ENCODE peak calls at places on chromosomes 16 and 17, in six cellular contexts. S, D, W, E, R and O are unnamed samples.

GRCh38 chr16:26889751-26890150 is 177.0 kb upstream of the C16orf82 start:
- DNase-seq in S (no peak), D (no peak), W (no peak), E (no peak), R (no peak), O (no peak)

GRCh38 chr17:76384222-76384986 is at the start of gene SPHK1:
- DNase-seq in S (peak; percentile 75), D (peak; percentile 83), W (peak; percentile 81), E (peak; percentile 78), R (peak; percentile 91), O (peak; percentile 75)

GRCh38 chr16:77967054-77968035 is 55.0 kb upstream of the CLEC3A start:
- DNase-seq in S (peak; percentile 76), D (peak; percentile 62), W (no peak), E (no peak), R (no peak), O (no peak)

GRCh38 chr16:83206426-83206825 is 579.7 kb downstream of the CDH13 start:
- DNase-seq in S (no peak), D (no peak), W (no peak), E (no peak), R (no peak), O (no peak)

GRCh38 chr17:37276475-37276874 is 99.3 kb upstream of the C17orf78 start:
- DNase-seq in S (no peak), D (no peak), W (peak; percentile 9), E (no peak), R (peak; percentile 94), O (no peak)

GRCh38 chr17:76248013-76248782 is 7.9 kb upstream of the RNF157 start:
- DNase-seq in S (no peak), D (no peak), W (no peak), E (no peak), R (peak; percentile 66), O (no peak)

GRCh38 chr16:83561876-83562275 is 245.9 kb upstream of the HSBP1 start:
- DNase-seq in S (no peak), D (no peak), W (peak; percentile 40), E (peak; percentile 42), R (peak; percentile 32), O (peak; percentile 46)

GRCh38 chr17:77394540-77395295 is 253.9 kb downstream of the SEC14L1 start:
- DNase-seq in S (no peak), D (no peak), W (no peak), E (no peak), R (no peak), O (no peak)

GRCh38 chr17:71438631-71439146 is 682.1 kb upstream of the SOX9 start:
- DNase-seq in S (no peak), D (no peak), W (peak; percentile 98), E (peak; percentile 98), R (peak; percentile 1), O (no peak)

GRCh38 chr17:12859520-12859919 is 70.2 kb downstream of the ARHGAP44 start:
- DNase-seq in S (no peak), D (no peak), W (peak; percentile 13), E (no peak), R (no peak), O (no peak)

GRCh38 chr16:11946433-11946832 is 4.6 kb upstream of the NPIPB2 start:
- DNase-seq in S (no peak), D (no peak), W (no peak), E (peak; percentile 5), R (no peak), O (no peak)

GRCh38 chr16:55257971-55258613 is 65.9 kb upstream of the IRX6 start:
- DNase-seq in S (peak; percentile 80), D (peak; percentile 92), W (peak; percentile 26), E (no peak), R (peak; percentile 60), O (peak; percentile 49)

GRCh38 chr17:58402047-58402446 is 15.3 kb downstream of the RNF43 start:
- DNase-seq in S (no peak), D (no peak), W (no peak), E (peak; percentile 13), R (peak; percentile 50), O (no peak)

GRCh38 chr16:2147981-2148671 is at the start of gene RAB26:
- DNase-seq in S (peak; percentile 85), D (peak; percentile 90), W (peak; percentile 33), E (peak; percentile 53), R (peak; percentile 30), O (peak; percentile 70)

GRCh38 chr17:30831257-30831656 is 509 bp upstream of the ATAD5 start:
- DNase-seq in S (peak; percentile 54), D (no peak), W (peak; percentile 5), E (no peak), R (peak; percentile 85), O (no peak)

GRCh38 chr17:17635126-17635525 is 43.6 kb upstream of the PEMT start:
- DNase-seq in S (no peak), D (no peak), W (no peak), E (no peak), R (no peak), O (no peak)

GRCh38 chr16:17199135-17199534 is 271.6 kb downstream of the XYLT1 start:
- DNase-seq in S (no peak), D (no peak), W (no peak), E (no peak), R (no peak), O (no peak)

GRCh38 chr17:76354317-76354729 is 607 bp upstream of the PRPSAP1 start:
- DNase-seq in S (no peak), D (no peak), W (no peak), E (no peak), R (no peak), O (no peak)

GRCh38 chr16:50279142-50279865 is 13.0 kb downstream of the ADCY7 start:
- DNase-seq in S (no peak), D (no peak), W (no peak), E (no peak), R (peak; percentile 43), O (no peak)

GRCh38 chr16:11389083-11389482 is 43.8 kb downstream of the RMI2 start:
- DNase-seq in S (no peak), D (no peak), W (no peak), E (no peak), R (no peak), O (no peak)

GRCh38 chr17:46968224-46968834 is 10.7 kb downstream of the RPRML start:
- DNase-seq in S (no peak), D (no peak), W (peak; percentile 33), E (no peak), R (no peak), O (no peak)

GRCh38 chr16:9521749-9522370 is 430.4 kb downstream of the HAPSTR1 start:
- DNase-seq in S (no peak), D (no peak), W (no peak), E (no peak), R (peak; percentile 46), O (peak; percentile 17)

GRCh38 chr16:49484454-49484853 is 110.8 kb downstream of the C16orf78 start:
- DNase-seq in S (peak; percentile 88), D (peak; percentile 83), W (no peak), E (peak; percentile 2), R (peak; percentile 49), O (peak; percentile 42)

GRCh38 chr17:82874011-82874835 is 34.4 kb upstream of the ZNF750 start:
- DNase-seq in S (no peak), D (no peak), W (no peak), E (no peak), R (peak; percentile 91), O (no peak)

GRCh38 chr17:82871776-82872561 is 32.1 kb upstream of the ZNF750 start:
- DNase-seq in S (no peak), D (no peak), W (no peak), E (no peak), R (no peak), O (no peak)

GRCh38 chr17:82873521-82873920 is 33.7 kb upstream of the ZNF750 start:
- DNase-seq in S (no peak), D (no peak), W (no peak), E (no peak), R (no peak), O (no peak)

GRCh38 chr17:82871056-82871775 is 31.4 kb upstream of the ZNF750 start:
- DNase-seq in S (no peak), D (no peak), W (no peak), E (no peak), R (no peak), O (no peak)

GRCh38 chr17:82872591-82873520 is 33.0 kb upstream of the ZNF750 start:
- DNase-seq in S (no peak), D (no peak), W (no peak), E (no peak), R (no peak), O (no peak)
- H3K14ac ChIP-seq in S (no peak overlapping the region), D (no peak overlapping the region), W (no peak overlapping the region), E (no peak overlapping the region), R (no peak overlapping the region), O (peak overlapping the region; percentile 12)

DNA sequence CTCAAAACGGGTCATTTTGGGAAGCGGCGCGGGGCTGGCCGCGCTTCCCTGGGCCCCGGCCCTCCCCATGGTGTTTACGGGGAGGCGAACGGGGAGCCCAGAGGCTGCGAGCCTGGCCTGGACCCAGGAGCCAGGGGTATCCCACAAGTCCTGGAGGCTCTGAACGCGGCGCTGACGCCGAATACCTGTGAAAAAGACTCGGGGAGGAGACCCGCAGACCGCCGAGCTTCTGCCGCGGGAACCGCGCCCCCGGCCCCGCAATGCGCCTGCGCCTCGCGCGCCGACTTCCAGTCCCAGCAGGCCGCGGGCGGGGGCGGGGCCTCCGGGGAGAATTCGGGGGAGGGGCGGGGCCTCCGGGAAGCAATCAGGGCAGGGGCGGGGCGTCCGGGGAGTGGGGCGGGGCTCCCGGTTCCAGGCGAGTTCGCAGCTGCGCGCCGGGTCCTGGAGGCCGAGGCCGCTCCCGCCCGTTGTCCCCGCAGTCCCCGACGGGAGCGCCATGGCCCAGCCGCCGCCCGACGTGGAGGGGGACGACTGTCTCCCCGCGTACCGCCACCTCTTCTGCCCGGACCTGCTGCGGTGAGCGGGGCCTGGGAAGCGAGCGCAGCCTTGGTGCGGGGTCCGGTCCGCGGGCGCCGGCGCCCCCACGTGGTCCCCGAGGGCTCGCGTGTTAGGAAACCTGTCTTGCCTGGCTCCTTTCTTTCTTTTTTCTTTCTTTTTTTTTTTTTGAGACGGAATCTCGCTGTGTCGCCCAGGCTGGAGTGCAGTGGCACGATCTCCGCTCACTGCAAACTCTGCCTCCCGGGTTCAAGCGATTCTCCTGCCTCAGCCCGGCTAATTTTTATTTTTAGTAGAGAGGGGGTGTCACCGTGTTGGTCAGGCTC is at the start of gene DECR2:
- DNase-seq in S (peak; percentile 93), D (peak; percentile 98), W (peak; percentile 85), E (peak; percentile 87), R (peak; percentile 88), O (peak; percentile 93)
- H3K14ac ChIP-seq in S (peak within 1 kb of the TSS; percentile 95), D (no peak within 1 kb of the TSS), W (peak within 1 kb of the TSS; percentile 98), E (no peak within 1 kb of the TSS), R (peak within 1 kb of the TSS; percentile 97), O (peak within 1 kb of the TSS; percentile 38)

GRCh38 chr16:88762941-88763340 is 22.1 kb downstream of the PIEZO1 start:
- DNase-seq in S (no peak), D (no peak), W (no peak), E (no peak), R (peak; percentile 98), O (no peak)
- H3K14ac ChIP-seq in S (no peak overlapping the region), D (no peak overlapping the region), W (no peak overlapping the region), E (no peak overlapping the region), R (peak overlapping the region; percentile 24), O (no peak overlapping the region)

DNA sequence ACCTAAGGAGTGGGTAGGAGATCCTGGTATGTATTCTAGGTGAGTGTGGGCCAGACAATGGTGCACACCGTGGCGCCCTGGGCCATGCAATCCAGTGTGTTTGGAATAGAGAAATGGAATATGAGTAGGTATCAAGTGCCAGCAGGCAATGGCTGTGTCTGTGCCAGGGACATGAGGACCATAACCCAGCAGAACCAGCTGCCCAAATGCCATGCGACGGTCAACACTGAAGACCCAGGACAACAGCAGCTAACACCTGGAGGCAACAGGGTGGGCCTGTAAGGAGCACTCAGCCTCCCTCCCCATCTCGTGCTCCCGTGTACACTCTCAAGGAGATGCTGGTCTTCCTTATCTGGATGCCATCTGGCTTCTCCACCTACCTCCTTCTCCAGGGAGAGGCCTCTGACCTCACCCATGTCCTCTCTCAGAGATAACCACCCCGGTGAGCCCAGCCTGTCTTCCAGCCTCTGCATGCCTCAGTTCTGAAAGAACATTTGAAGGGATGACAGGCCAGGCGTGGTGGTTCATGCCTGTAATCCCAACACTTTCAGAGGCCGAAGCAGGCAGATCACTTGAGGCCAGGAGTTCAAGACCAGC is 750 bp upstream of the GSDMB start:
- DNase-seq in S (no peak), D (no peak), W (no peak), E (no peak), R (peak; percentile 84), O (no peak)
- H3K14ac ChIP-seq in S (no peak overlapping the region), D (no peak overlapping the region), W (no peak overlapping the region), E (no peak overlapping the region), R (no peak overlapping the region), O (no peak overlapping the region)